ENCODE peak calls at places on chromosomes 7 and 10, in five cellular contexts. E, Z, O, U and T are unnamed samples.

GRCh38 chr10:5447071-5447470 is 34.7 kb downstream of the NET1 start:
- DNase-seq in E (peak), Z (no peak), O (no peak), U (no peak), T (no peak)

GRCh38 chr10:621981-622740 is 67.3 kb downstream of the DIP2C start:
- DNase-seq in E (no peak), Z (no peak), O (peak), U (no peak), T (no peak)

GRCh38 chr10:42974693-42975002 is 102.2 kb upstream of the RET start:
- DNase-seq in E (no peak), Z (no peak), O (no peak), U (peak), T (no peak)

GRCh38 chr10:59240581-59241183 is 64.2 kb downstream of the PHYHIPL start:
- DNase-seq in E (peak), Z (no peak), O (no peak), U (no peak), T (no peak)

GRCh38 chr10:100115011-100115770 is 33.5 kb upstream of the CPN1 start:
- DNase-seq in E (no peak), Z (no peak), O (no peak), U (no peak), T (no peak)

GRCh38 chr7:2522780-2523433 is 3.3 kb downstream of the LFNG start:
- DNase-seq in E (peak), Z (no peak), O (no peak), U (no peak), T (no peak)

GRCh38 chr10:68876246-68876918 is 24.7 kb upstream of the DDX50 start:
- DNase-seq in E (no peak), Z (no peak), O (no peak), U (no peak), T (no peak)

GRCh38 chr10:100869399-100869798 is 43.4 kb upstream of the SLF2 start:
- DNase-seq in E (no peak), Z (no peak), O (no peak), U (no peak), T (no peak)

GRCh38 chr7:45001138-45001694 is 1.2 kb downstream of the CCM2 start:
- DNase-seq in E (peak), Z (no peak), O (no peak), U (no peak), T (peak)

GRCh38 chr10:50805981-50806622 is 66.4 kb downstream of the ASAH2B start:
- DNase-seq in E (no peak), Z (no peak), O (no peak), U (no peak), T (no peak)

GRCh38 chr10:75191821-75192568 is 18.6 kb upstream of the VDAC2 start:
- DNase-seq in E (peak), Z (no peak), O (no peak), U (peak), T (peak)

GRCh38 chr10:122132882-122133634 is 138.0 kb upstream of the BTBD16 start:
- DNase-seq in E (no peak), Z (no peak), O (no peak), U (no peak), T (no peak)

GRCh38 chr7:156473476-156474240 is 166.9 kb upstream of the RNF32 start:
- DNase-seq in E (peak), Z (no peak), O (peak), U (no peak), T (peak)

GRCh38 chr10:6721964-6722615 is 142.0 kb upstream of the PRKCQ start:
- DNase-seq in E (peak), Z (no peak), O (no peak), U (no peak), T (no peak)

GRCh38 chr10:14382022-14382421 is 51.3 kb upstream of the FRMD4A start:
- DNase-seq in E (no peak), Z (no peak), O (no peak), U (no peak), T (no peak)

GRCh38 chr7:68063171-68063570 is 1066.5 kb downstream of the TYW1 start:
- DNase-seq in E (no peak), Z (no peak), O (no peak), U (no peak), T (no peak)

GRCh38 chr10:69901623-69902505 is 100.2 kb downstream of the COL13A1 start:
- DNase-seq in E (peak), Z (no peak), O (peak), U (no peak), T (peak)

GRCh38 chr7:69858471-69858870 is 260.2 kb downstream of the AUTS2 start:
- DNase-seq in E (no peak), Z (no peak), O (no peak), U (no peak), T (no peak)

GRCh38 chr10:49756031-49756430 is 6.1 kb downstream of the OGDHL start:
- DNase-seq in E (no peak), Z (no peak), O (no peak), U (no peak), T (no peak)

GRCh38 chr7:131949659-131950058 is 393.2 kb upstream of the PODXL start:
- DNase-seq in E (no peak), Z (no peak), O (no peak), U (no peak), T (no peak)

GRCh38 chr7:131004371-131004770 is 270.4 kb upstream of the KLF14 start:
- DNase-seq in E (no peak), Z (no peak), O (no peak), U (no peak), T (no peak)

GRCh38 chr10:99926925-99927718 is 82.6 kb downstream of the DNMBP start:
- DNase-seq in E (peak), Z (no peak), O (peak), U (peak), T (no peak)

GRCh38 chr7:113199841-113200240 is 81.5 kb upstream of the SMIM30 start:
- DNase-seq in E (peak), Z (no peak), O (no peak), U (no peak), T (no peak)

GRCh38 chr10:30111340-30111980 is 52.1 kb upstream of the JCAD start:
- DNase-seq in E (peak), Z (no peak), O (no peak), U (no peak), T (no peak)

GRCh38 chr7:2402687-2403013 is 761 bp upstream of the CHST12 start:
- DNase-seq in E (no peak), Z (no peak), O (no peak), U (no peak), T (no peak)